ENCODE peak calls at places on chromosomes 13 and 19, in nine cellular contexts. L, R, B, J, A, E, F, U and H are unnamed samples.

GRCh38 chr19:39398297-39398864 is 7.2 kb downstream of the MED29 start:
- DNase-seq in L (peak; percentile 80), R (peak; percentile 78), B (peak; percentile 69), J (peak; percentile 87), A (peak; percentile 66), E (peak; percentile 89), F (peak; percentile 72), U (peak; percentile 73), H (peak; percentile 92)

GRCh38 chr19:54041969-54042606 is 21.6 kb downstream of the VSTM1 start:
- DNase-seq in L (no peak), R (no peak), B (no peak), J (no peak), A (no peak), E (no peak), F (no peak), U (no peak), H (no peak)

GRCh38 chr19:3591876-3592613 is 6.8 kb downstream of the GIPC3 start:
- DNase-seq in L (no peak), R (no peak), B (no peak), J (no peak), A (no peak), E (no peak), F (no peak), U (peak; percentile 61), H (no peak)

GRCh38 chr13:71210861-71211260 is 656.1 kb downstream of the DACH1 start:
- DNase-seq in L (no peak), R (no peak), B (no peak), J (no peak), A (no peak), E (no peak), F (no peak), U (no peak), H (no peak)

GRCh38 chr13:39052944-39053343 is 14.7 kb downstream of the NHLRC3 start:
- DNase-seq in L (no peak), R (no peak), B (no peak), J (no peak), A (no peak), E (no peak), F (no peak), U (no peak), H (no peak)

GRCh38 chr19:41882568-41883462 is at the start of gene ARHGEF1:
- DNase-seq in L (peak; percentile 68), R (peak; percentile 84), B (peak; percentile 79), J (peak; percentile 92), A (peak; percentile 69), E (peak; percentile 75), F (no peak), U (peak; percentile 62), H (peak; percentile 83)

GRCh38 chr19:19656451-19657396 is 6.8 kb downstream of the ATP13A1 start:
- DNase-seq in L (no peak), R (no peak), B (no peak), J (no peak), A (no peak), E (no peak), F (no peak), U (no peak), H (no peak)

GRCh38 chr13:113448885-113449692 is 4.2 kb downstream of the ADPRHL1 start:
- DNase-seq in L (peak; percentile 67), R (no peak), B (no peak), J (peak; percentile 78), A (peak; percentile 47), E (peak; percentile 83), F (peak; percentile 28), U (peak; percentile 86), H (peak; percentile 75)

GRCh38 chr13:111033172-111034133 is 81.7 kb upstream of the ARHGEF7 start:
- DNase-seq in L (no peak), R (no peak), B (no peak), J (no peak), A (no peak), E (no peak), F (no peak), U (no peak), H (no peak)

GRCh38 chr19:35528218-35529038 is at the start of gene SBSN:
- DNase-seq in L (no peak), R (no peak), B (no peak), J (no peak), A (no peak), E (no peak), F (no peak), U (no peak), H (no peak)

GRCh38 chr19:10269333-10270179 is 1.4 kb upstream of the ICAM1 start:
- DNase-seq in L (peak; percentile 86), R (peak; percentile 90), B (peak; percentile 89), J (peak; percentile 94), A (peak; percentile 88), E (peak; percentile 90), F (peak; percentile 91), U (peak; percentile 88), H (peak; percentile 93)

GRCh38 chr13:48304132-48304876 is 753 bp downstream of the RB1 start:
- DNase-seq in L (no peak), R (peak; percentile 47), B (peak; percentile 21), J (no peak), A (peak; percentile 13), E (peak; percentile 57), F (peak; percentile 47), U (peak; percentile 34), H (no peak)

GRCh38 chr19:2034729-2035589 is 16.1 kb downstream of the MKNK2 start:
- DNase-seq in L (peak; percentile 63), R (no peak), B (peak; percentile 49), J (peak; percentile 89), A (peak; percentile 74), E (peak; percentile 87), F (no peak), U (peak; percentile 89), H (peak; percentile 85)

GRCh38 chr19:4803736-4804695 is 12.5 kb downstream of the FEM1A start:
- DNase-seq in L (peak; percentile 60), R (peak; percentile 65), B (peak; percentile 69), J (peak; percentile 80), A (peak; percentile 72), E (peak; percentile 49), F (no peak), U (peak; percentile 65), H (peak; percentile 68)

GRCh38 chr13:31772231-31772630 is 32.9 kb downstream of the RXFP2 start:
- DNase-seq in L (no peak), R (no peak), B (no peak), J (no peak), A (no peak), E (no peak), F (no peak), U (no peak), H (no peak)

GRCh38 chr19:31553112-31553843 is 204.0 kb upstream of the TSHZ3 start:
- DNase-seq in L (no peak), R (no peak), B (no peak), J (no peak), A (no peak), E (no peak), F (no peak), U (no peak), H (no peak)

GRCh38 chr13:40468227-40468838 is 198.1 kb downstream of the FOXO1 start:
- DNase-seq in L (no peak), R (no peak), B (no peak), J (no peak), A (no peak), E (no peak), F (no peak), U (no peak), H (no peak)

GRCh38 chr13:92602560-92602959 is 624.0 kb upstream of the GPC6 start:
- DNase-seq in L (no peak), R (no peak), B (no peak), J (no peak), A (no peak), E (no peak), F (no peak), U (no peak), H (no peak)

GRCh38 chr19:48543121-48543710 is 8.8 kb upstream of the SULT2B1 start:
- DNase-seq in L (peak; percentile 32), R (no peak), B (no peak), J (peak; percentile 77), A (no peak), E (peak; percentile 67), F (no peak), U (peak; percentile 82), H (peak; percentile 62)

DNA sequence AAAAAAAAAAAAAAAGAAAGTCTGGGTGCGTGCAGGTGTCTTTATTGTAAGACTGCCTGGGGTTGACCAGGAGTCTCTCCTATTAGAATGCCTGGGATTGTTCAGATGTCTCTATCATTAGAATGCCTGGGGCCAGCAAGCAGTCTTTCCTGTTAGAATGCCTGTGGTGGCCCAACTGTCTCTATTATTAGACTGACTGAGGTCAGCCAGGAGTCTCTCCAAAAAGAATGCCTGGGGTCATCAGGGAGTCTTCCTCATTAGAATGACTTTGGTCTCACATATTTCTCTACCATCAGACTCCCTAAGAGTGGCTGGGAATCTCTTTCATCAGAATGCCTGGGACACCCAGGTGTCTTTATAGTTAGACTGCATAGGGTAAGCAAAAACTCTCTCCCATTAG is 1577.5 kb downstream of the UQCRFS1 start:
- DNase-seq in L (no peak), R (no peak), B (no peak), J (no peak), A (no peak), E (no peak), F (no peak), U (no peak), H (no peak)
- H3K9me3 ChIP-seq in L (peaks cover 21% of the 10 kb centered on the region), R (peaks cover 41% of the 10 kb centered on the region), B (peaks cover 66% of the 10 kb centered on the region), J (peaks cover 8% of the 10 kb centered on the region), A (peaks cover 5% of the 10 kb centered on the region), E (peaks cover 22% of the 10 kb centered on the region), F (peaks cover 13% of the 10 kb centered on the region), U (peaks cover 67% of the 10 kb centered on the region), H (peaks cover 26% of the 10 kb centered on the region)

GRCh38 chr19:21584532-21584931 is 79.1 kb downstream of the ZNF429 start:
- DNase-seq in L (no peak), R (no peak), B (no peak), J (no peak), A (no peak), E (no peak), F (no peak), U (no peak), H (no peak)
- H3K9me3 ChIP-seq in L (no peaks in the 10 kb centered on the region), R (peaks cover 21% of the 10 kb centered on the region), B (no peaks in the 10 kb centered on the region), J (peaks cover 5% of the 10 kb centered on the region), A (no peaks in the 10 kb centered on the region), E (no peaks in the 10 kb centered on the region), F (no peaks in the 10 kb centered on the region), U (peaks cover 66% of the 10 kb centered on the region), H (no peaks in the 10 kb centered on the region)

GRCh38 chr19:6218497-6219146 is 61.2 kb downstream of the MLLT1 start:
- DNase-seq in L (peak; percentile 91), R (peak; percentile 84), B (peak; percentile 92), J (peak; percentile 92), A (peak; percentile 89), E (peak; percentile 89), F (peak; percentile 98), U (peak; percentile 91), H (peak; percentile 91)
- H3K9me3 ChIP-seq in L (no peaks in the 10 kb centered on the region), R (no peaks in the 10 kb centered on the region), B (no peaks in the 10 kb centered on the region), J (no peaks in the 10 kb centered on the region), A (no peaks in the 10 kb centered on the region), E (no peaks in the 10 kb centered on the region), F (no peaks in the 10 kb centered on the region), U (no peaks in the 10 kb centered on the region), H (no peaks in the 10 kb centered on the region)

DNA sequence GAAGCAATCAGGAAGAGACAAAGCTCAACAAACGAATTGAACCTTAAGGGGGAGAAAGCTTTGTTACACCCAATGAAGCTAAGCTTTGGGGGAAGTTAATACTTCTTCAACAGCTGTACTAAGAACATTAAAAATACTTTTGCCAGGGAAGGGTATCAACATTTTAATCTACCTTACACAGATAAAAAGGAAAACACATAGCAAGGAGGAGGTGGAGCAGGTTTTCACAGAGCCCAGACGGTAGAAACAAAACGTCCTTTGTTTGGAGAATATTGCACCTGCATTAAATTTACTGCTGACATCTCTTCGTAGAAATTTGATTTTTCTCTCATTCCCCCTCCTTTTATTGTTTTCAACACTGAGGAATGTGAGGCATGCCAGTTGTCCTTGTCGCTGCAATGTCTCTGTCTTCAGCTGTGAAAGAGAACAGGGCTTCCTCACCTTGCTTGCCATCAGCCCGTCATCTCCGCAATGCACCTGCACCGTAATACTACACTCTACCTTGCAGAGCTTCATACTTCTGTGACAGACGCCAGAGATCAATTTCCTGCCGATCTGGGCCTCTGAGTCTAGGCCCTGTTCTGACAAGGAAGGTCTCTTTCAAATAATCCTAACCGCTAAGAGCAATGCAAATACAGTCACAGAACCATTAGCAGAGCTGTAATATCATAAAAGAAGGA is 270.8 kb downstream of the SPRY2 start:
- DNase-seq in L (no peak), R (no peak), B (no peak), J (no peak), A (no peak), E (peak; percentile 32), F (no peak), U (no peak), H (no peak)
- H3K9me3 ChIP-seq in L (no peaks in the 10 kb centered on the region), R (no peaks in the 10 kb centered on the region), B (no peaks in the 10 kb centered on the region), J (no peaks in the 10 kb centered on the region), A (no peaks in the 10 kb centered on the region), E (no peaks in the 10 kb centered on the region), F (no peaks in the 10 kb centered on the region), U (peaks cover 4% of the 10 kb centered on the region), H (no peaks in the 10 kb centered on the region)